ENCODE peak calls at places on chromosomes 4 and X, in ten cellular contexts. Q is psoas muscle, C is left lobe of liver, J is lower leg skin, B is fibroblast of the aortic adventitia, E is AG09309, L is HFFc6, R is GM23338, Z is erythroblast, O is coronary artery. P is an unnamed sample.

GRCh38 chr4:95510145-95510544 is 38.6 kb downstream of the UNC5C start:
- DNase-seq in O (no peak), C (no peak), Q (no peak), B (peak), J (no peak), E (no peak), L (no peak), Z (peak), R (peak), P (peak)

GRCh38 chr4:86664959-86665358 is 70.8 kb downstream of the PTPN13 start:
- DNase-seq in Q (no peak), O (no peak), L (peak), C (no peak), B (peak), J (no peak), Z (no peak), R (peak), E (peak), P (peak)

GRCh38 chr4:74873545-74874295 is 59.2 kb upstream of the PARM1 start:
- DNase-seq in L (no peak), C (no peak), J (no peak), Z (no peak), Q (no peak), R (no peak), B (peak), O (no peak), E (no peak), P (peak)

GRCh38 chrX:155767101-155767878 is 113.9 kb upstream of the VAMP7 start:
- DNase-seq in L (peak), Z (peak), Q (peak), B (peak), C (peak), J (no peak), E (peak), O (peak), R (peak), P (peak)

GRCh38 chr4:106659386-106659785 is 290.8 kb upstream of the GIMD1 start:
- DNase-seq in C (no peak), J (no peak), Q (no peak), L (no peak), Z (no peak), R (no peak), O (no peak), E (no peak), B (peak), P (peak)

GRCh38 chrX:16695079-16695676 is 17.3 kb downstream of the CTPS2 start:
- DNase-seq in J (peak), E (no peak), O (no peak), L (peak), B (peak), Z (peak), R (peak), Q (peak), C (peak), P (peak)

GRCh38 chr4:178356725-178357124 is 914.5 kb upstream of the AGA start:
- DNase-seq in L (no peak), Z (no peak), B (no peak), O (no peak), Q (no peak), J (no peak), R (peak), C (no peak), E (no peak), P (no peak)

GRCh38 chrX:19448077-19448476 is 67.2 kb downstream of the MAP3K15 start:
- DNase-seq in J (no peak), Q (no peak), L (no peak), O (no peak), B (no peak), R (no peak), E (no peak), C (peak), Z (no peak), P (no peak)

GRCh38 chr4:15043226-15043625 is 40.9 kb downstream of the CPEB2 start:
- DNase-seq in J (no peak), Z (peak), C (no peak), R (peak), B (no peak), L (no peak), Q (no peak), O (no peak), E (no peak), P (peak)

GRCh38 chr4:140078366-140078765 is 75.6 kb downstream of the MAML3 start:
- DNase-seq in B (peak), C (no peak), Z (no peak), J (no peak), Q (peak), E (no peak), R (peak), L (no peak), O (no peak), P (peak)

GRCh38 chr4:155529197-155529596 is 137.5 kb upstream of the GUCY1A1 start:
- DNase-seq in J (no peak), O (no peak), L (peak), Q (no peak), E (no peak), R (peak), Z (peak), B (no peak), C (no peak), P (peak)

GRCh38 chr4:15938182-15938581 is 358 bp downstream of the FGFBP1 start:
- DNase-seq in Z (no peak), E (no peak), O (no peak), C (no peak), R (peak), J (peak), L (no peak), Q (no peak), B (no peak), P (no peak)

GRCh38 chr4:105714071-105714521 is 5.5 kb downstream of the GSTCD start:
- DNase-seq in R (no peak), J (no peak), Z (peak), E (no peak), B (peak), Q (no peak), C (no peak), L (no peak), O (no peak), P (peak)

GRCh38 chrX:155247497-155247896 is 16.8 kb downstream of the RAB39B start:
- DNase-seq in R (no peak), Q (no peak), B (no peak), O (no peak), E (no peak), Z (no peak), L (no peak), J (no peak), C (no peak), P (no peak)

GRCh38 chr4:25861951-25862410 is 807 bp downstream of the SEL1L3 start:
- DNase-seq in C (peak), Z (peak), Q (no peak), J (no peak), B (peak), L (no peak), E (no peak), R (peak), O (no peak), P (peak)

GRCh38 chrX:118861338-118861737 is 37.7 kb downstream of the ZCCHC12 start:
- DNase-seq in Z (no peak), B (no peak), E (no peak), L (no peak), C (no peak), J (no peak), O (no peak), Q (no peak), R (no peak), P (no peak)

GRCh38 chr4:37383579-37384229 is 139.2 kb downstream of the NWD2 start:
- DNase-seq in Q (no peak), J (no peak), R (peak), C (no peak), Z (peak), B (peak), E (no peak), L (peak), O (no peak), P (peak)

GRCh38 chrX:129823523-129823922 is 20.2 kb downstream of the ZDHHC9 start:
- DNase-seq in L (no peak), C (no peak), B (no peak), Z (no peak), O (no peak), R (no peak), E (no peak), Q (no peak), J (no peak), P (no peak)

GRCh38 chrX:124393238-124393637 is 46.9 kb downstream of the SH2D1A start:
- DNase-seq in O (no peak), J (no peak), L (no peak), E (no peak), Q (no peak), C (no peak), R (no peak), Z (no peak), B (no peak), P (no peak)

GRCh38 chr4:45663495-45664148 is 460.2 kb downstream of the GABRG1 start:
- DNase-seq in O (no peak), E (no peak), L (no peak), C (no peak), Q (no peak), B (no peak), R (no peak), J (no peak), Z (no peak), P (no peak)

GRCh38 chrX:95762716-95763115 is 921.9 kb upstream of the DIAPH2 start:
- DNase-seq in B (no peak), J (no peak), L (no peak), E (no peak), C (no peak), R (peak), O (no peak), Q (no peak), Z (no peak), P (no peak)

GRCh38 chr4:133151301-133151680 is 2.2 kb downstream of the PCDH10 start:
- DNase-seq in O (peak), Q (peak), C (no peak), R (peak), Z (peak), B (no peak), J (no peak), E (no peak), L (no peak), P (peak)

P was measured in choroid plexus epithelial cell.